ENCODE peak calls at places on chromosomes 11 and 22, in six cellular contexts. One of them, this sample, is unnamed. For H3K4me1, the result is how much of the 10 kb centered on the place peaks cover.

GRCh38 chr11:7485854-7486425 is 634 bp downstream of the OLFML1 start:
- DNase-seq in uterus: no peak
- DNase-seq in IMR-90: no peak
- DNase-seq in lower lobe of right lung: no peak
- DNase-seq in iPS DF 6.9: no peak
- DNase-seq in ovary: no peak
- DNase-seq in this sample: no peak

GRCh38 chr11:94767701-94768601 is at the start of gene AMOTL1:
- DNase-seq in uterus: peak
- DNase-seq in IMR-90: peak
- DNase-seq in lower lobe of right lung: peak
- DNase-seq in iPS DF 6.9: peak
- DNase-seq in ovary: peak
- DNase-seq in this sample: peak

GRCh38 chr11:126426820-126427749 is 71.6 kb downstream of the ST3GAL4 start:
- DNase-seq in uterus: no peak
- DNase-seq in IMR-90: no peak
- DNase-seq in lower lobe of right lung: no peak
- DNase-seq in iPS DF 6.9: no peak
- DNase-seq in ovary: peak
- DNase-seq in this sample: no peak

GRCh38 chr11:45176996-45177395 is 30.6 kb downstream of the PRDM11 start:
- DNase-seq in uterus: no peak
- DNase-seq in IMR-90: no peak
- DNase-seq in lower lobe of right lung: no peak
- DNase-seq in iPS DF 6.9: no peak
- DNase-seq in ovary: no peak
- DNase-seq in this sample: peak

GRCh38 chr22:48306785-48307570 is 1520.7 kb downstream of the BRD1 start:
- DNase-seq in uterus: no peak
- DNase-seq in IMR-90: no peak
- DNase-seq in lower lobe of right lung: no peak
- DNase-seq in iPS DF 6.9: no peak
- DNase-seq in ovary: no peak
- DNase-seq in this sample: no peak

GRCh38 chr11:4087551-4087950 is 7.0 kb upstream of the RRM1 start:
- DNase-seq in uterus: no peak
- DNase-seq in IMR-90: peak
- DNase-seq in lower lobe of right lung: no peak
- DNase-seq in iPS DF 6.9: no peak
- DNase-seq in ovary: no peak
- DNase-seq in this sample: no peak

GRCh38 chr11:1837171-1838076 is 1.4 kb upstream of the TNNI2 start:
- DNase-seq in uterus: peak
- DNase-seq in IMR-90: peak
- DNase-seq in lower lobe of right lung: peak
- DNase-seq in iPS DF 6.9: no peak
- DNase-seq in ovary: peak
- DNase-seq in this sample: peak

GRCh38 chr11:65524747-65525658 is at the start of gene SCYL1:
- DNase-seq in uterus: peak
- DNase-seq in IMR-90: peak
- DNase-seq in lower lobe of right lung: peak
- DNase-seq in iPS DF 6.9: no peak
- DNase-seq in ovary: peak
- DNase-seq in this sample: peak

GRCh38 chr22:31271026-31271425 is 21.3 kb downstream of the PIK3IP1 start:
- DNase-seq in uterus: no peak
- DNase-seq in IMR-90: no peak
- DNase-seq in lower lobe of right lung: no peak
- DNase-seq in iPS DF 6.9: no peak
- DNase-seq in ovary: no peak
- DNase-seq in this sample: no peak

GRCh38 chr22:17368727-17369552 is at the start of gene CECR2:
- DNase-seq in uterus: peak
- DNase-seq in IMR-90: no peak
- DNase-seq in lower lobe of right lung: peak
- DNase-seq in iPS DF 6.9: no peak
- DNase-seq in ovary: peak
- DNase-seq in this sample: peak

GRCh38 chr11:134244593-134244992 is 8.6 kb downstream of the THYN1 start:
- DNase-seq in uterus: no peak
- DNase-seq in IMR-90: peak
- DNase-seq in lower lobe of right lung: no peak
- DNase-seq in iPS DF 6.9: no peak
- DNase-seq in ovary: no peak
- DNase-seq in this sample: no peak

GRCh38 chr22:41560095-41560487 is 719 bp upstream of the CSDC2 start:
- DNase-seq in uterus: no peak
- DNase-seq in IMR-90: no peak
- DNase-seq in lower lobe of right lung: no peak
- DNase-seq in iPS DF 6.9: no peak
- DNase-seq in ovary: peak
- DNase-seq in this sample: no peak

GRCh38 chr22:19446603-19447387 is 716 bp downstream of the C22orf39 start:
- DNase-seq in uterus: no peak
- DNase-seq in IMR-90: no peak
- DNase-seq in lower lobe of right lung: no peak
- DNase-seq in iPS DF 6.9: no peak
- DNase-seq in ovary: no peak
- DNase-seq in this sample: no peak

GRCh38 chr11:65692367-65692766 is 19.7 kb upstream of the KAT5 start:
- DNase-seq in uterus: no peak
- DNase-seq in IMR-90: no peak
- DNase-seq in lower lobe of right lung: no peak
- DNase-seq in iPS DF 6.9: no peak
- DNase-seq in ovary: no peak
- DNase-seq in this sample: no peak

GRCh38 chr11:94926698-94927237 is 46.6 kb downstream of the CWC15 start:
- DNase-seq in uterus: peak
- DNase-seq in IMR-90: peak
- DNase-seq in lower lobe of right lung: peak
- DNase-seq in iPS DF 6.9: no peak
- DNase-seq in ovary: peak
- DNase-seq in this sample: peak

GRCh38 chr22:31092161-31092560 is 11.0 kb downstream of the SMTN start:
- DNase-seq in uterus: no peak
- DNase-seq in IMR-90: no peak
- DNase-seq in lower lobe of right lung: no peak
- DNase-seq in iPS DF 6.9: no peak
- DNase-seq in ovary: no peak
- DNase-seq in this sample: no peak

GRCh38 chr11:107780775-107781174 is 68.9 kb upstream of the SLN start:
- DNase-seq in uterus: no peak
- DNase-seq in IMR-90: no peak
- DNase-seq in lower lobe of right lung: no peak
- DNase-seq in iPS DF 6.9: no peak
- DNase-seq in ovary: no peak
- DNase-seq in this sample: no peak

GRCh38 chr11:67273260-67273990 is 7.2 kb downstream of the GRK2 start:
- DNase-seq in uterus: peak
- DNase-seq in IMR-90: no peak
- DNase-seq in lower lobe of right lung: no peak
- DNase-seq in iPS DF 6.9: no peak
- DNase-seq in ovary: no peak
- DNase-seq in this sample: peak

GRCh38 chr11:67272327-67273259 is 6.3 kb downstream of the GRK2 start:
- DNase-seq in uterus: peak
- DNase-seq in IMR-90: no peak
- DNase-seq in lower lobe of right lung: peak
- DNase-seq in iPS DF 6.9: no peak
- DNase-seq in ovary: no peak
- DNase-seq in this sample: peak

GRCh38 chr11:67276821-67277230 is 10.6 kb downstream of the GRK2 start:
- DNase-seq in uterus: no peak
- DNase-seq in IMR-90: peak
- DNase-seq in lower lobe of right lung: peak
- DNase-seq in iPS DF 6.9: no peak
- DNase-seq in ovary: no peak
- DNase-seq in this sample: peak

GRCh38 chr11:67275606-67276409 is 9.5 kb downstream of the GRK2 start:
- DNase-seq in uterus: no peak
- DNase-seq in IMR-90: no peak
- DNase-seq in lower lobe of right lung: no peak
- DNase-seq in iPS DF 6.9: no peak
- DNase-seq in ovary: no peak
- DNase-seq in this sample: peak

DNA sequence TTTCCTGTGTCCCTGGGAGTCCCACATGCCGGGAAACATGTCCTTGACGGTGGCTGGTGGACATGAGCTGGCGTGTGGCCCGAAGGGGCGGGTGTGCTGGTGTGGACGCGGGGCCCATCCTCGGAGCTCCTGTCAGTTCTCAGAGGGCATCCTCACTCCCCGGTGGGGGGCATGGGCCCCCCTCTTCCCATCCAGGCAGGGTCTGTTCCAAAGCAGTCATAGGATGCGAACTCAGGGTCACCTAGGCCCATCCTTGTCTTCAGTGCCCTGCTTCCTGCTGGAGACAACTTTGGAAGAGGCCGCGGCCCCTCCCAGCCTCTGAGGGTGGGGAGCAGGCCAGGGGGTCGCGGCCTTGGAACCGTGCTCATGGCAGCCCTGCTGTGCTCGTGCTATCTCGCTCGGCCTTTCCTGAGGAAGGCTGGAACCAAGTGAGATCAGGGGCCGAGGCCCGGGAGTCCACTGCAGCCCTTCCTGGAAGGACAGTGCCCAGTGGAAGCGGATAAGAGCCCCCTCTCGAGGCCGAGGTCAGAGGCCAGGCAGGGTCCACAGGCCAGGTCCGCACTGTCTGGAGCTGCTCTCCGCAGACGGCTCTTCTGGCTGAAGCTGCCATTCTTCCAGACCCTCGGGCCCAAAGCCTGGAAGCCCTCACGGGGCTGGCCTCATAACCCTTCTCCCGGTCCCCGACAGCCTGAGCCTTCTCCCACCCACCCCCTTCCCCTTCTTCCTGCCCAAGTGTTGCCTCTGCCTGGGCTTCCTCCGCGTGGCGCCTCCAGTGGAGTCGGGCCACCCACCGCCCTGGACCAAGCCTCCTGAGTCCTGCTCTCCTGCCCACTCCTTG is 8.7 kb downstream of the GRK2 start:
- DNase-seq in uterus: peak
- DNase-seq in IMR-90: no peak
- DNase-seq in lower lobe of right lung: peak
- DNase-seq in iPS DF 6.9: no peak
- DNase-seq in ovary: no peak
- DNase-seq in this sample: peak
- H3K4me1 ChIP-seq in uterus: under half
- H3K4me1 ChIP-seq in IMR-90: under half
- H3K4me1 ChIP-seq in lower lobe of right lung: half or more
- H3K4me1 ChIP-seq in iPS DF 6.9: under half
- H3K4me1 ChIP-seq in ovary: half or more
- H3K4me1 ChIP-seq in this sample: half or more

GRCh38 chr11:26778000-26778757 is 56.3 kb upstream of the SLC5A12 start:
- DNase-seq in uterus: no peak
- DNase-seq in IMR-90: peak
- DNase-seq in lower lobe of right lung: no peak
- DNase-seq in iPS DF 6.9: no peak
- DNase-seq in ovary: no peak
- DNase-seq in this sample: no peak

GRCh38 chr11:26779466-26779865 is 57.6 kb upstream of the SLC5A12 start:
- DNase-seq in uterus: no peak
- DNase-seq in IMR-90: no peak
- DNase-seq in lower lobe of right lung: no peak
- DNase-seq in iPS DF 6.9: no peak
- DNase-seq in ovary: no peak
- DNase-seq in this sample: no peak

GRCh38 chr11:26780686-26781085 is 58.8 kb upstream of the SLC5A12 start:
- DNase-seq in uterus: no peak
- DNase-seq in IMR-90: peak
- DNase-seq in lower lobe of right lung: no peak
- DNase-seq in iPS DF 6.9: no peak
- DNase-seq in ovary: no peak
- DNase-seq in this sample: no peak

GRCh38 chr11:26782220-26782619 is 60.4 kb upstream of the SLC5A12 start:
- DNase-seq in uterus: no peak
- DNase-seq in IMR-90: no peak
- DNase-seq in lower lobe of right lung: no peak
- DNase-seq in iPS DF 6.9: no peak
- DNase-seq in ovary: no peak
- DNase-seq in this sample: no peak

GRCh38 chr11:26777276-26777939 is 55.5 kb upstream of the SLC5A12 start:
- DNase-seq in uterus: no peak
- DNase-seq in IMR-90: peak
- DNase-seq in lower lobe of right lung: no peak
- DNase-seq in iPS DF 6.9: no peak
- DNase-seq in ovary: no peak
- DNase-seq in this sample: no peak
- H3K4me3 ChIP-seq in uterus: no peak
- H3K4me3 ChIP-seq in IMR-90: no peak
- H3K4me3 ChIP-seq in lower lobe of right lung: no peak
- H3K4me3 ChIP-seq in iPS DF 6.9: no peak
- H3K4me3 ChIP-seq in ovary: no peak
- H3K4me3 ChIP-seq in this sample: no peak

GRCh38 chr11:119687220-119688046 is 41.6 kb downstream of the NECTIN1 start:
- DNase-seq in uterus: no peak
- DNase-seq in IMR-90: no peak
- DNase-seq in lower lobe of right lung: no peak
- DNase-seq in iPS DF 6.9: no peak
- DNase-seq in ovary: no peak
- DNase-seq in this sample: no peak
- H3K4me1 ChIP-seq in uterus: under half
- H3K4me1 ChIP-seq in IMR-90: under half
- H3K4me1 ChIP-seq in lower lobe of right lung: under half
- H3K4me1 ChIP-seq in iPS DF 6.9: under half
- H3K4me1 ChIP-seq in ovary: under half
- H3K4me1 ChIP-seq in this sample: under half

GRCh38 chr11:27467181-27467913 is 5.2 kb downstream of the LGR4 start:
- DNase-seq in uterus: no peak
- DNase-seq in IMR-90: no peak
- DNase-seq in lower lobe of right lung: no peak
- DNase-seq in iPS DF 6.9: no peak
- DNase-seq in ovary: no peak
- DNase-seq in this sample: no peak

GRCh38 chr11:27468643-27469332 is 3.8 kb downstream of the LGR4 start:
- DNase-seq in uterus: no peak
- DNase-seq in IMR-90: peak
- DNase-seq in lower lobe of right lung: no peak
- DNase-seq in iPS DF 6.9: no peak
- DNase-seq in ovary: no peak
- DNase-seq in this sample: no peak

GRCh38 chr11:27469333-27469680 is 3.3 kb downstream of the LGR4 start:
- DNase-seq in uterus: no peak
- DNase-seq in IMR-90: no peak
- DNase-seq in lower lobe of right lung: no peak
- DNase-seq in iPS DF 6.9: no peak
- DNase-seq in ovary: no peak
- DNase-seq in this sample: no peak

GRCh38 chr11:27466363-27466762 is 6.2 kb downstream of the LGR4 start:
- DNase-seq in uterus: no peak
- DNase-seq in IMR-90: no peak
- DNase-seq in lower lobe of right lung: no peak
- DNase-seq in iPS DF 6.9: no peak
- DNase-seq in ovary: no peak
- DNase-seq in this sample: no peak

DNA sequence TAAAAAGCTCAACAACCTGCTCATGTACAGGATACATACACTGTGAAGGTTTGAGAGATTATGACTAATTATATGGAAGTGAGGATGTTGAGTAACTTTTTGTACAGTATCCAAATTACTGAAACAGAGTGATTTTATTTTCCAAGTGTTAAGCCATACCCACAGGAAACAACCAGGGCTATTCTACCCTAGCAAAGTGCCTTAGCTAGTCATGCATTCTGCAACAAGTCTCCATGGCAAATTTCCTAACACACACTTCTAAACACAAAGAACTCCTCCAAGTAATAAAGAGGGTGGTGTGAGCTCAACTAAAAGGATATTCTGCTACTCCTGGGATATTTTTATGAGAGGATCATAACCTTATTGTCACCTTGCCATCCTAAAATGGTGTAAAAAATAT is 4.4 kb downstream of the LGR4 start:
- DNase-seq in uterus: no peak
- DNase-seq in IMR-90: peak
- DNase-seq in lower lobe of right lung: no peak
- DNase-seq in iPS DF 6.9: no peak
- DNase-seq in ovary: no peak
- DNase-seq in this sample: no peak
- H3K4me3 ChIP-seq in uterus: no peak
- H3K4me3 ChIP-seq in IMR-90: no peak
- H3K4me3 ChIP-seq in lower lobe of right lung: no peak
- H3K4me3 ChIP-seq in iPS DF 6.9: no peak
- H3K4me3 ChIP-seq in ovary: no peak
- H3K4me3 ChIP-seq in this sample: no peak